ENCODE peak calls at places on chromosomes 6 and 20, in eight cellular contexts. O, B, L, Q, H, W, T and Z are unnamed samples.

GRCh38 chr20:32368930-32369329 is 10.8 kb downstream of the ASXL1 start:
- DNase-seq in O (peak; percentile 70), B (no peak), L (no peak), Q (no peak), H (no peak), W (no peak), T (no peak), Z (no peak)

GRCh38 chr6:12175626-12176025 is 114.5 kb upstream of the EDN1 start:
- DNase-seq in O (peak; percentile 27), B (no peak), L (no peak), Q (no peak), H (no peak), W (no peak), T (no peak), Z (no peak)

GRCh38 chr6:6997282-6998193 is 110.2 kb upstream of the RREB1 start:
- DNase-seq in O (no peak), B (peak; percentile 30), L (no peak), Q (no peak), H (no peak), W (no peak), T (no peak), Z (no peak)

GRCh38 chr20:36035720-36036119 is 67.3 kb downstream of the CNBD2 start:
- DNase-seq in O (peak; percentile 14), B (peak; percentile 13), L (no peak), Q (no peak), H (no peak), W (no peak), T (no peak), Z (no peak)

GRCh38 chr6:55175078-55175777 is 913 bp downstream of the HCRTR2 start:
- DNase-seq in O (no peak), B (peak; percentile 86), L (no peak), Q (peak; percentile 52), H (no peak), W (no peak), T (no peak), Z (no peak)

GRCh38 chr6:17281497-17282481 is 628 bp downstream of the RBM24 start:
- DNase-seq in O (no peak), B (peak; percentile 52), L (no peak), Q (peak; percentile 84), H (no peak), W (no peak), T (no peak), Z (no peak)

GRCh38 chr20:46089076-46089337 is 755 bp downstream of the NCOA5 start:
- DNase-seq in O (peak; percentile 14), B (peak; percentile 58), L (no peak), Q (no peak), H (no peak), W (no peak), T (no peak), Z (no peak)

GRCh38 chr6:163180874-163181541 is 233.5 kb upstream of the QKI start:
- DNase-seq in O (no peak), B (no peak), L (no peak), Q (peak; percentile 40), H (peak; percentile 90), W (no peak), T (no peak), Z (peak; percentile 53)

GRCh38 chr6:42352856-42353564 is 98.7 kb downstream of the TRERF1 start:
- DNase-seq in O (peak; percentile 68), B (no peak), L (no peak), Q (no peak), H (peak; percentile 53), W (no peak), T (no peak), Z (no peak)

GRCh38 chr6:139380168-139380567 is 5.7 kb upstream of the CITED2 start:
- DNase-seq in O (no peak), B (no peak), L (no peak), Q (no peak), H (no peak), W (no peak), T (no peak), Z (no peak)

GRCh38 chr6:125868996-125869395 is 78.2 kb downstream of the NCOA7 start:
- DNase-seq in O (peak; percentile 70), B (peak; percentile 36), L (no peak), Q (no peak), H (no peak), W (no peak), T (no peak), Z (no peak)

GRCh38 chr6:86937219-86938079 is at the start of gene HTR1E:
- DNase-seq in O (peak; percentile 5), B (peak; percentile 51), L (no peak), Q (peak; percentile 88), H (no peak), W (no peak), T (peak; percentile 70), Z (peak; percentile 61)

GRCh38 chr20:49394757-49395156 is 87.7 kb downstream of the KCNB1 start:
- DNase-seq in O (no peak), B (no peak), L (no peak), Q (no peak), H (no peak), W (no peak), T (no peak), Z (no peak)

GRCh38 chr6:100118301-100118700 is 124.3 kb upstream of the MCHR2 start:
- DNase-seq in O (no peak), B (no peak), L (no peak), Q (no peak), H (no peak), W (no peak), T (no peak), Z (no peak)

GRCh38 chr6:159217595-159218275 is 48.5 kb downstream of the FNDC1 start:
- DNase-seq in O (peak; percentile 9), B (peak; percentile 28), L (no peak), Q (peak; percentile 68), H (no peak), W (peak; percentile 36), T (peak; percentile 61), Z (peak; percentile 15)

GRCh38 chr6:27545271-27546046 is 72.6 kb upstream of the ZNF184 start:
- DNase-seq in O (peak; percentile 53), B (peak; percentile 84), L (no peak), Q (peak; percentile 64), H (no peak), W (no peak), T (peak; percentile 62), Z (peak; percentile 34)

GRCh38 chr6:111831408-111831807 is 41.8 kb downstream of the FYN start:
- DNase-seq in O (no peak), B (no peak), L (no peak), Q (no peak), H (no peak), W (no peak), T (no peak), Z (no peak)

GRCh38 chr6:154157706-154158105 is 118.7 kb downstream of the OPRM1 start:
- DNase-seq in O (no peak), B (no peak), L (no peak), Q (no peak), H (no peak), W (no peak), T (no peak), Z (no peak)

GRCh38 chr20:5654557-5654956 is 95.6 kb upstream of the SHLD1 start:
- DNase-seq in O (peak; percentile 95), B (peak; percentile 95), L (no peak), Q (no peak), H (no peak), W (no peak), T (no peak), Z (peak; percentile 75)

GRCh38 chr6:79167931-79168694 is 66.4 kb downstream of the HMGN3 start:
- DNase-seq in O (no peak), B (peak; percentile 47), L (no peak), Q (no peak), H (no peak), W (no peak), T (no peak), Z (no peak)

GRCh38 chr6:142361765-142362540 is 60.1 kb downstream of the ADGRG6 start:
- DNase-seq in O (peak; percentile 100), B (no peak), L (no peak), Q (no peak), H (no peak), W (no peak), T (no peak), Z (no peak)

GRCh38 chr6:43796910-43797890 is 27.2 kb downstream of the VEGFA start:
- DNase-seq in O (no peak), B (no peak), L (no peak), Q (no peak), H (no peak), W (no peak), T (no peak), Z (no peak)

GRCh38 chr20:45970646-45971424 is 1.2 kb downstream of the ZNF335 start:
- DNase-seq in O (peak; percentile 27), B (no peak), L (peak; percentile 16), Q (no peak), H (peak; percentile 91), W (no peak), T (peak; percentile 52), Z (peak; percentile 35)

GRCh38 chr6:27547157-27548075 is 74.5 kb upstream of the ZNF184 start:
- DNase-seq in O (peak; percentile 49), B (peak; percentile 77), L (no peak), Q (no peak), H (no peak), W (no peak), T (no peak), Z (peak; percentile 64)

GRCh38 chr6:89357390-89357789 is 4.9 kb upstream of the UBE2J1 start:
- DNase-seq in O (no peak), B (peak; percentile 35), L (no peak), Q (no peak), H (no peak), W (no peak), T (peak; percentile 46), Z (no peak)

GRCh38 chr6:44104661-44105060 is 22.6 kb downstream of the MRPL14 start:
- DNase-seq in O (no peak), B (no peak), L (no peak), Q (no peak), H (no peak), W (no peak), T (no peak), Z (no peak)

GRCh38 chr6:105280033-105280432 is 100.2 kb upstream of the POPDC3 start:
- DNase-seq in O (no peak), B (no peak), L (no peak), Q (no peak), H (no peak), W (no peak), T (no peak), Z (no peak)

GRCh38 chr6:11374036-11375010 is 141.9 kb upstream of the NEDD9 start:
- DNase-seq in O (no peak), B (no peak), L (no peak), Q (no peak), H (no peak), W (no peak), T (peak; percentile 38), Z (no peak)

GRCh38 chr6:134932121-134932520 is 17.8 kb downstream of the ALDH8A1 start:
- DNase-seq in O (no peak), B (no peak), L (no peak), Q (no peak), H (no peak), W (no peak), T (no peak), Z (no peak)

GRCh38 chr6:20402181-20403079 is 751 bp downstream of the E2F3 start:
- DNase-seq in O (peak; percentile 40), B (peak; percentile 79), L (peak; percentile 41), Q (peak; percentile 90), H (peak; percentile 87), W (no peak), T (peak; percentile 50), Z (peak; percentile 53)

GRCh38 chr6:43172127-43173007 is 1.3 kb downstream of the SRF start:
- DNase-seq in O (peak; percentile 43), B (peak; percentile 78), L (peak; percentile 54), Q (peak; percentile 57), H (peak; percentile 92), W (no peak), T (peak; percentile 58), Z (peak; percentile 76)

GRCh38 chr6:157595768-157596167 is 214.8 kb downstream of the ZDHHC14 start:
- DNase-seq in O (no peak), B (no peak), L (no peak), Q (no peak), H (no peak), W (no peak), T (no peak), Z (no peak)

GRCh38 chr20:6008254-6008653 is 45.6 kb downstream of the LRRN4 start:
- DNase-seq in O (peak; percentile 99), B (peak; percentile 26), L (no peak), Q (peak; percentile 5), H (peak; percentile 91), W (no peak), T (no peak), Z (no peak)

GRCh38 chr6:150605333-150605732 is 5.6 kb downstream of the PLEKHG1 start:
- DNase-seq in O (no peak), B (no peak), L (no peak), Q (no peak), H (no peak), W (no peak), T (no peak), Z (no peak)